ENCODE peak calls at places on chromosomes 16 and 17, in four cellular contexts. R is heart right ventricle, Y is epithelial cell of proximal tubule, K is skeletal muscle cell. J is an unnamed sample.

GRCh38 chr16:12618515-12618914 is 185.2 kb downstream of the CPPED1 start:
- DNase-seq in Y (peak), R (no peak), K (no peak), J (peak)

GRCh38 chr17:57750109-57750845 is 5.2 kb upstream of the CCDC182 start:
- DNase-seq in R (no peak), K (no peak), Y (no peak), J (peak)

GRCh38 chr17:20086416-20087074 is 77.4 kb downstream of the SPECC1 start:
- DNase-seq in K (no peak), Y (no peak), R (no peak), J (no peak)

GRCh38 chr17:2057714-2058520 is 3.0 kb downstream of the HIC1 start:
- DNase-seq in R (no peak), K (no peak), Y (no peak), J (peak)

GRCh38 chr17:55154101-55154500 is 110.7 kb upstream of the HLF start:
- DNase-seq in K (no peak), Y (no peak), R (no peak), J (no peak)

GRCh38 chr17:50630524-50631194 is 4.0 kb upstream of the ABCC3 start:
- DNase-seq in K (no peak), R (peak), Y (no peak), J (peak)

GRCh38 chr16:23990507-23990906 is 154.7 kb downstream of the PRKCB start:
- DNase-seq in Y (no peak), K (no peak), R (no peak), J (no peak)

GRCh38 chr17:57940653-57941329 is 14.4 kb downstream of the CUEDC1 start:
- DNase-seq in K (no peak), Y (no peak), R (no peak), J (no peak)

GRCh38 chr16:8848231-8848938 is 20.4 kb downstream of the CARHSP1 start:
- DNase-seq in Y (no peak), K (no peak), R (no peak), J (no peak)

GRCh38 chr17:8698142-8699050 is 46.2 kb downstream of the CCDC42 start:
- DNase-seq in K (peak), Y (no peak), R (peak), J (peak)

GRCh38 chr17:13202835-13203234 is 185.0 kb upstream of the ELAC2 start:
- DNase-seq in R (no peak), Y (no peak), K (no peak), J (no peak)

GRCh38 chr17:74759243-74759801 is 10.9 kb downstream of the NHERF1 start:
- DNase-seq in K (no peak), R (no peak), Y (no peak), J (peak)

GRCh38 chr17:5329784-5330557 is 47.9 kb downstream of the RABEP1 start:
- DNase-seq in R (no peak), K (no peak), Y (peak), J (no peak)

GRCh38 chr17:60301644-60302043 is 90.3 kb downstream of the USP32 start:
- DNase-seq in Y (no peak), R (no peak), K (no peak), J (no peak)

GRCh38 chr17:33302394-33302793 is 9.3 kb upstream of the ASIC2 start:
- DNase-seq in Y (no peak), K (no peak), R (no peak), J (no peak)

GRCh38 chr16:14303182-14303618 is 232.1 kb downstream of the MRTFB start:
- DNase-seq in Y (no peak), K (no peak), R (no peak), J (peak)

GRCh38 chr17:7676533-7676932 is 10.8 kb downstream of the TP53 start:
- DNase-seq in K (no peak), R (no peak), Y (no peak), J (no peak)

GRCh38 chr17:71251936-71252335 is 868.9 kb upstream of the SOX9 start:
- DNase-seq in R (no peak), K (no peak), Y (no peak), J (no peak)

GRCh38 chr16:56203052-56203451 is 11.8 kb downstream of the GNAO1 start:
- DNase-seq in Y (no peak), K (no peak), R (peak), J (peak)

GRCh38 chr16:85376292-85377095 is 236.6 kb upstream of the GSE1 start:
- DNase-seq in Y (no peak), R (peak), K (no peak), J (no peak)

GRCh38 chr17:49915670-49916069 is 53.3 kb upstream of the DLX4 start:
- DNase-seq in R (no peak), Y (no peak), K (no peak), J (peak)

GRCh38 chr17:43114101-43114691 is 11.0 kb downstream of the BRCA1 start:
- DNase-seq in R (no peak), K (no peak), Y (no peak), J (peak)

GRCh38 chr17:3635474-3636153 is 436 bp downstream of the SHPK start:
- DNase-seq in Y (peak), R (no peak), K (no peak), J (peak)

GRCh38 chr17:66850692-66851091 is 15.8 kb downstream of the CACNG5 start:
- DNase-seq in K (no peak), Y (no peak), R (no peak), J (no peak)

GRCh38 chr16:67530013-67530939 is 1.6 kb downstream of the RIPOR1 start:
- DNase-seq in R (peak), K (peak), Y (no peak), J (peak)

GRCh38 chr17:9576521-9577401 is at the start of gene CFAP52:
- DNase-seq in K (peak), R (peak), Y (no peak), J (peak)

GRCh38 chr16:87822571-87822970 is 46.7 kb downstream of the SLC7A5 start:
- DNase-seq in R (no peak), Y (no peak), K (no peak), J (peak)

GRCh38 chr17:44987194-44987882 is 19.2 kb upstream of the C1QL1 start:
- DNase-seq in K (no peak), R (no peak), Y (no peak), J (peak)

GRCh38 chr16:43294-43693 is 10.1 kb downstream of the POLR3K start:
- DNase-seq in K (no peak), R (no peak), Y (no peak), J (no peak)

GRCh38 chr17:9928601-9929341 is 23.7 kb upstream of the RCVRN start:
- DNase-seq in R (no peak), K (peak), Y (no peak), J (peak)

GRCh38 chr17:30576326-30576861 is 99.2 kb downstream of the GOSR1 start:
- DNase-seq in K (no peak), Y (no peak), R (no peak), J (peak)

GRCh38 chr17:29699283-29699682 is 76.6 kb upstream of the CORO6 start:
- DNase-seq in Y (peak), K (no peak), R (no peak), J (peak)

GRCh38 chr17:54518706-54519105 is 381.9 kb upstream of the TOM1L1 start:
- DNase-seq in R (no peak), Y (no peak), K (no peak), J (no peak)

GRCh38 chr17:76695059-76695892 is 15.5 kb downstream of the MXRA7 start:
- DNase-seq in K (no peak), Y (no peak), R (no peak), J (no peak)